ENCODE peak calls at places on chromosomes 2 and 18, in seven cellular contexts. M is K562; U is stimulated activated CD8-positive, alpha-beta memory T cell treated with anti-CD3 and anti-CD28 coated beads, Interleukin-7, amount 100 ng/mL, for 48 hours; N is mucosa of descending colon; R is T-helper 9 cell; L is head of caudate nucleus; C is lung microvascular endothelial cell. X is an unnamed sample.

GRCh38 chr18:48151421-48152095 is 221.1 kb upstream of the SMAD2 start:
- DNase-seq in M (no peak), U (no peak), N (no peak), R (no peak), L (no peak), C (no peak), X (peak; percentile 41)

GRCh38 chr18:26710460-26711096 is 154.9 kb downstream of the AQP4 start:
- DNase-seq in M (no peak), U (no peak), N (no peak), R (no peak), L (no peak), C (no peak), X (no peak)

GRCh38 chr2:136305517-136306192 is 187.7 kb upstream of the CXCR4 start:
- DNase-seq in M (no peak), U (peak; percentile 78), N (no peak), R (no peak), L (no peak), C (no peak), X (no peak)

GRCh38 chr2:18900691-18901113 is 311.3 kb upstream of the NT5C1B start:
- DNase-seq in M (no peak), U (no peak), N (no peak), R (no peak), L (no peak), C (no peak), X (no peak)

GRCh38 chr2:229300814-229301213 is 29.7 kb upstream of the PID1 start:
- DNase-seq in M (no peak), U (no peak), N (no peak), R (no peak), L (no peak), C (no peak), X (no peak)

GRCh38 chr2:35846-36245 is 10.5 kb downstream of the FAM110C start:
- DNase-seq in M (no peak), U (no peak), N (peak; percentile 75), R (no peak), L (no peak), C (no peak), X (peak; percentile 75)

GRCh38 chr18:48036191-48036590 is 105.7 kb upstream of the SMAD2 start:
- DNase-seq in M (no peak), U (no peak), N (no peak), R (no peak), L (no peak), C (no peak), X (peak; percentile 25)

GRCh38 chr2:155377178-155377780 is 678.8 kb downstream of the KCNJ3 start:
- DNase-seq in M (no peak), U (no peak), N (no peak), R (no peak), L (no peak), C (peak; percentile 37), X (no peak)

GRCh38 chr2:218895758-218896500 is 15.3 kb downstream of the WNT10A start:
- DNase-seq in M (no peak), U (no peak), N (no peak), R (no peak), L (no peak), C (no peak), X (no peak)

GRCh38 chr2:101466426-101466825 is 8.5 kb downstream of the RFX8 start:
- DNase-seq in M (no peak), U (no peak), N (no peak), R (no peak), L (no peak), C (no peak), X (no peak)

GRCh38 chr18:37450434-37451133 is 115.0 kb downstream of the CELF4 start:
- DNase-seq in M (no peak), U (no peak), N (peak; percentile 28), R (no peak), L (peak; percentile 25), C (no peak), X (no peak)

GRCh38 chr2:233329489-233330135 is 22.0 kb downstream of the SAG start:
- DNase-seq in M (no peak), U (no peak), N (no peak), R (no peak), L (no peak), C (peak; percentile 16), X (no peak)

GRCh38 chr2:219125225-219125885 is 35.3 kb downstream of the NHEJ1 start:
- DNase-seq in M (peak; percentile 70), U (peak; percentile 28), N (peak; percentile 83), R (no peak), L (no peak), C (no peak), X (peak; percentile 29)

GRCh38 chr18:12086249-12086648 is 7.4 kb upstream of the ANKRD62 start:
- DNase-seq in M (no peak), U (no peak), N (peak; percentile 91), R (no peak), L (no peak), C (no peak), X (peak; percentile 84)

GRCh38 chr2:45626387-45627010 is 15.4 kb upstream of the SRBD1 start:
- DNase-seq in M (no peak), U (no peak), N (no peak), R (no peak), L (no peak), C (no peak), X (peak; percentile 50)

GRCh38 chr2:46801731-46802664 is 113.6 kb downstream of the MCFD2 start:
- DNase-seq in M (no peak), U (no peak), N (no peak), R (no peak), L (no peak), C (peak; percentile 48), X (no peak)

GRCh38 chr2:231781798-231782726 is 980 bp upstream of the PDE6D start:
- DNase-seq in M (peak; percentile 11), U (peak; percentile 3), N (no peak), R (no peak), L (no peak), C (peak; percentile 92), X (no peak)

GRCh38 chr2:25877431-25878360 is 591 bp downstream of the ASXL2 start:
- DNase-seq in M (peak; percentile 48), U (peak; percentile 37), N (peak; percentile 65), R (peak; percentile 39), L (peak; percentile 47), C (peak; percentile 71), X (peak; percentile 49)

GRCh38 chr2:120430501-120430830 is 84.5 kb downstream of the INHBB start:
- DNase-seq in M (no peak), U (no peak), N (no peak), R (no peak), L (no peak), C (no peak), X (no peak)

GRCh38 chr2:239357954-239358754 is 42.7 kb downstream of the HDAC4 start:
- DNase-seq in M (no peak), U (no peak), N (peak; percentile 13), R (no peak), L (peak; percentile 55), C (no peak), X (no peak)